ENCODE peak calls at places on chromosomes 2 and 18, in four cellular contexts. G is left cardiac atrium, C is left ventricle myocardium superior, O is caudate nucleus. R is an unnamed sample.

GRCh38 chr2:67346718-67347407 is 50.3 kb upstream of the ETAA1 start:
- DNase-seq in C (no peak), O (no peak), G (no peak), R (no peak)

GRCh38 chr2:73488079-73488478 is 102.4 kb downstream of the ALMS1 start:
- DNase-seq in C (no peak), O (no peak), G (no peak), R (peak)

GRCh38 chr2:42567389-42567788 is 1.0 kb upstream of the MTA3 start:
- DNase-seq in G (no peak), C (no peak), O (no peak), R (no peak)

GRCh38 chr2:48519608-48520007 is 10.3 kb upstream of the STON1 start:
- DNase-seq in G (no peak), C (no peak), O (no peak), R (peak)

GRCh38 chr2:162301877-162302276 is 16.6 kb downstream of the IFIH1 start:
- DNase-seq in O (no peak), G (no peak), C (no peak), R (no peak)

GRCh38 chr2:68715353-68716041 is 19.1 kb upstream of the ARHGAP25 start:
- DNase-seq in G (peak), C (peak), O (no peak), R (no peak)

GRCh38 chr2:24831736-24832421 is 38.7 kb downstream of the CENPO start:
- DNase-seq in G (no peak), C (peak), O (peak), R (peak)

GRCh38 chr2:234468503-234468902 is 28.4 kb downstream of the ARL4C start:
- DNase-seq in G (peak), O (no peak), C (peak), R (no peak)

GRCh38 chr2:151851761-151852160 is 23.5 kb upstream of the ARL5A start:
- DNase-seq in O (no peak), C (no peak), G (no peak), R (no peak)

GRCh38 chr2:209876211-209876610 is 104.6 kb downstream of the UNC80 start:
- DNase-seq in G (no peak), C (no peak), O (no peak), R (no peak)

GRCh38 chr18:12308386-12309100 is 502 bp downstream of the TUBB6 start:
- DNase-seq in G (peak), C (peak), O (no peak), R (peak)

GRCh38 chr2:33448216-33448899 is 28.1 kb upstream of the RASGRP3 start:
- DNase-seq in C (no peak), O (no peak), G (no peak), R (no peak)

GRCh38 chr2:25301453-25302352 is 40.0 kb downstream of the DNMT3A start:
- DNase-seq in C (no peak), G (no peak), O (no peak), R (no peak)

GRCh38 chr2:90069290-90069894 is 1377.9 kb downstream of the RPIA start:
- DNase-seq in O (no peak), G (peak), C (peak), R (no peak)

GRCh38 chr2:145939949-145940348 is 1420.0 kb upstream of the ZEB2 start:
- DNase-seq in C (no peak), G (no peak), O (no peak), R (no peak)

GRCh38 chr2:107467414-107467813 is 359.3 kb upstream of the RGPD4 start:
- DNase-seq in G (no peak), O (no peak), C (no peak), R (no peak)

GRCh38 chr2:232230557-232230956 is 148.0 kb upstream of the ALPP start:
- DNase-seq in G (no peak), O (no peak), C (no peak), R (no peak)

GRCh38 chr2:5391361-5391760 is 300.8 kb upstream of the SOX11 start:
- DNase-seq in O (no peak), G (peak), C (peak), R (no peak)

GRCh38 chr2:71634571-71634970 is 181.2 kb downstream of the DYSF start:
- DNase-seq in G (no peak), C (no peak), O (no peak), R (no peak)

GRCh38 chr2:217189747-217190146 is 329.9 kb upstream of the TNP1 start:
- DNase-seq in O (no peak), G (no peak), C (no peak), R (no peak)

GRCh38 chr2:64348386-64349142 is 105.4 kb upstream of the LGALSL start:
- DNase-seq in O (no peak), C (no peak), G (no peak), R (no peak)

GRCh38 chr2:138727956-138728355 is 52.2 kb downstream of the NXPH2 start:
- DNase-seq in C (no peak), G (no peak), O (no peak), R (no peak)

GRCh38 chr2:197158591-197159550 is 151.7 kb downstream of the ANKRD44 start:
- DNase-seq in O (no peak), G (no peak), C (no peak), R (no peak)

GRCh38 chr2:219215871-219216536 is 2.8 kb downstream of the ABCB6 start:
- DNase-seq in G (no peak), O (no peak), C (no peak), R (no peak)

R was measured in sigmoid colon.